ENCODE peak calls at places on chromosomes 4 and X, in seven cellular contexts. One of them, this sample, is unnamed.

GRCh38 chr4:6293661-6294060 is 24.0 kb downstream of the WFS1 start:
- DNase-seq in pancreas: no peak
- DNase-seq in sigmoid colon: no peak
- DNase-seq in foreskin keratinocyte: no peak
- DNase-seq in heart right ventricle: no peak
- DNase-seq in heart left ventricle: no peak
- DNase-seq in cardiac muscle cell: no peak
- DNase-seq in this sample: no peak

GRCh38 chr4:165537028-165537648 is 158.3 kb downstream of the CPE start:
- DNase-seq in heart right ventricle: no peak
- DNase-seq in foreskin keratinocyte: peak; percentile 39
- DNase-seq in sigmoid colon: no peak
- DNase-seq in cardiac muscle cell: peak; percentile 78
- DNase-seq in heart left ventricle: no peak
- DNase-seq in pancreas: no peak
- DNase-seq in this sample: peak; percentile 15

GRCh38 chr4:7186081-7186480 is 6.3 kb upstream of the SORCS2 start:
- DNase-seq in heart left ventricle: no peak
- DNase-seq in cardiac muscle cell: no peak
- DNase-seq in pancreas: peak; percentile 67
- DNase-seq in heart right ventricle: no peak
- DNase-seq in foreskin keratinocyte: no peak
- DNase-seq in sigmoid colon: peak; percentile 50
- DNase-seq in this sample: no peak

GRCh38 chr4:45662996-45663395 is 460.9 kb downstream of the GABRG1 start:
- DNase-seq in sigmoid colon: no peak
- DNase-seq in heart left ventricle: peak; percentile 49
- DNase-seq in foreskin keratinocyte: peak; percentile 72
- DNase-seq in cardiac muscle cell: peak; percentile 82
- DNase-seq in heart right ventricle: peak; percentile 23
- DNase-seq in pancreas: no peak
- DNase-seq in this sample: no peak

GRCh38 chrX:107000013-107000515 is at the start of gene MORC4:
- DNase-seq in sigmoid colon: peak; percentile 91
- DNase-seq in foreskin keratinocyte: peak; percentile 87
- DNase-seq in cardiac muscle cell: peak; percentile 85
- DNase-seq in heart left ventricle: peak; percentile 78
- DNase-seq in pancreas: peak; percentile 88
- DNase-seq in heart right ventricle: peak; percentile 76
- DNase-seq in this sample: peak; percentile 75

GRCh38 chr4:7309636-7310035 is 117.3 kb downstream of the SORCS2 start:
- DNase-seq in heart right ventricle: no peak
- DNase-seq in foreskin keratinocyte: no peak
- DNase-seq in sigmoid colon: no peak
- DNase-seq in heart left ventricle: no peak
- DNase-seq in cardiac muscle cell: no peak
- DNase-seq in pancreas: no peak
- DNase-seq in this sample: no peak

GRCh38 chrX:153457827-153458466 is 12.1 kb upstream of the TREX2 start:
- DNase-seq in heart right ventricle: no peak
- DNase-seq in foreskin keratinocyte: no peak
- DNase-seq in pancreas: no peak
- DNase-seq in cardiac muscle cell: no peak
- DNase-seq in heart left ventricle: no peak
- DNase-seq in sigmoid colon: no peak
- DNase-seq in this sample: no peak

GRCh38 chr4:25923745-25924144 is 9.7 kb downstream of the SMIM20 start:
- DNase-seq in pancreas: no peak
- DNase-seq in heart left ventricle: no peak
- DNase-seq in sigmoid colon: no peak
- DNase-seq in heart right ventricle: no peak
- DNase-seq in cardiac muscle cell: no peak
- DNase-seq in foreskin keratinocyte: no peak
- DNase-seq in this sample: no peak

GRCh38 chr4:47278631-47279030 is 184.9 kb downstream of the COMMD8 start:
- DNase-seq in foreskin keratinocyte: no peak
- DNase-seq in sigmoid colon: no peak
- DNase-seq in heart right ventricle: no peak
- DNase-seq in heart left ventricle: no peak
- DNase-seq in pancreas: no peak
- DNase-seq in cardiac muscle cell: no peak
- DNase-seq in this sample: no peak

GRCh38 chrX:136192839-136193414 is 45.6 kb downstream of the FHL1 start:
- DNase-seq in sigmoid colon: no peak
- DNase-seq in heart left ventricle: no peak
- DNase-seq in pancreas: no peak
- DNase-seq in foreskin keratinocyte: no peak
- DNase-seq in cardiac muscle cell: peak; percentile 50
- DNase-seq in heart right ventricle: no peak
- DNase-seq in this sample: no peak

GRCh38 chrX:1336331-1337143 is at the start of gene IL3RA:
- DNase-seq in heart left ventricle: peak; percentile 61
- DNase-seq in foreskin keratinocyte: no peak
- DNase-seq in heart right ventricle: no peak
- DNase-seq in sigmoid colon: peak; percentile 78
- DNase-seq in cardiac muscle cell: peak; percentile 18
- DNase-seq in pancreas: no peak
- DNase-seq in this sample: no peak

GRCh38 chrX:44747317-44747716 is 96.5 kb upstream of the DUSP21 start:
- DNase-seq in heart right ventricle: no peak
- DNase-seq in heart left ventricle: no peak
- DNase-seq in foreskin keratinocyte: no peak
- DNase-seq in sigmoid colon: no peak
- DNase-seq in cardiac muscle cell: no peak
- DNase-seq in pancreas: no peak
- DNase-seq in this sample: no peak

GRCh38 chr4:118762753-118763477 is 73.0 kb downstream of the SEC24D start:
- DNase-seq in sigmoid colon: no peak
- DNase-seq in heart right ventricle: no peak
- DNase-seq in cardiac muscle cell: peak; percentile 77
- DNase-seq in foreskin keratinocyte: no peak
- DNase-seq in heart left ventricle: no peak
- DNase-seq in pancreas: no peak
- DNase-seq in this sample: no peak

GRCh38 chr4:118762146-118762545 is 73.8 kb downstream of the SEC24D start:
- DNase-seq in heart right ventricle: no peak
- DNase-seq in cardiac muscle cell: no peak
- DNase-seq in foreskin keratinocyte: no peak
- DNase-seq in pancreas: no peak
- DNase-seq in heart left ventricle: no peak
- DNase-seq in sigmoid colon: no peak
- DNase-seq in this sample: no peak

GRCh38 chr4:118760092-118760491 is 74.9 kb downstream of the METTL14 start:
- DNase-seq in heart left ventricle: no peak
- DNase-seq in cardiac muscle cell: no peak
- DNase-seq in foreskin keratinocyte: no peak
- DNase-seq in sigmoid colon: no peak
- DNase-seq in heart right ventricle: no peak
- DNase-seq in pancreas: no peak
- DNase-seq in this sample: no peak

GRCh38 chr4:118760493-118760892 is 75.3 kb downstream of the METTL14 start:
- DNase-seq in heart left ventricle: no peak
- DNase-seq in sigmoid colon: no peak
- DNase-seq in pancreas: no peak
- DNase-seq in heart right ventricle: no peak
- DNase-seq in foreskin keratinocyte: no peak
- DNase-seq in cardiac muscle cell: no peak
- DNase-seq in this sample: no peak

DNA sequence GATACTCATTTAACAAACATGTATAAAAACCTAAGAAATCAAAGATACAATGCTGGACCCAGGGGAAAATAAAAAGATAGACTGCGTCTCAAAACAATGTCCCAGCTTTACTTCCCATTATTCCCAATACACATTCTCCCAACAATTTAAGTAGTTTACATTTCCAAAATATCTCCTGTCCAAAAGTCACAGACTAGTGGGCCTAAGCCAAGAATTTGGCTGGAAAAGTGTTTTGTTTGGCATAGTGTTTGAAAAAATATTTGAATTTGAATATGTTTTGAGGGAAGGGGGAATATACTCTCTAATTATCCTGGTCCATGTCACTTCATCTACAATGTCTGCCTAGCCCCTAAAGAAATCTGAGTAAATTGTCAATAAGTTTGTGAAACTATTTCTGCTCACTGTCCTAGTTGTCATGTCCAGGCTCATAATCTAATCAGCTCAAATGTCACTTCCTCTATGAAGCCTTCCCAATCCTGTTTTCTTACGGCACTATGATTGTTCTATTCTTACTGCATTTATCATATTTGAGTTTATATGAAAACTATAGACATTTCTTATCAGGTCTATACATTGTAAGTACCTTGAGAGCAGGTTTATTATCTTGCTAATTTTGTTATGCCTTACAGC is 74.4 kb downstream of the SEC24D start:
- DNase-seq in foreskin keratinocyte: no peak
- DNase-seq in heart right ventricle: no peak
- DNase-seq in sigmoid colon: no peak
- DNase-seq in cardiac muscle cell: no peak
- DNase-seq in pancreas: no peak
- DNase-seq in heart left ventricle: no peak
- DNase-seq in this sample: no peak
- H3K27ac ChIP-seq in foreskin keratinocyte: no peak overlapping the region
- H3K27ac ChIP-seq in heart right ventricle: peak overlapping the region; percentile 70
- H3K27ac ChIP-seq in sigmoid colon: peak overlapping the region; percentile 88
- H3K27ac ChIP-seq in cardiac muscle cell: no peak overlapping the region
- H3K27ac ChIP-seq in pancreas: no peak overlapping the region
- H3K27ac ChIP-seq in heart left ventricle: peak overlapping the region; percentile 64
- H3K27ac ChIP-seq in this sample: no peak overlapping the region

GRCh38 chr4:153347117-153347516 is 2.6 kb downstream of the MND1 start:
- DNase-seq in heart left ventricle: no peak
- DNase-seq in heart right ventricle: no peak
- DNase-seq in foreskin keratinocyte: no peak
- DNase-seq in cardiac muscle cell: no peak
- DNase-seq in pancreas: no peak
- DNase-seq in sigmoid colon: no peak
- DNase-seq in this sample: no peak
- H3K4me1 ChIP-seq in heart left ventricle: no peaks in the 10 kb centered on the region
- H3K4me1 ChIP-seq in heart right ventricle: no peaks in the 10 kb centered on the region
- H3K4me1 ChIP-seq in foreskin keratinocyte: peaks cover 10% of the 10 kb centered on the region
- H3K4me1 ChIP-seq in cardiac muscle cell: peaks cover 5% of the 10 kb centered on the region
- H3K4me1 ChIP-seq in pancreas: peaks cover 11% of the 10 kb centered on the region
- H3K4me1 ChIP-seq in sigmoid colon: peaks cover 9% of the 10 kb centered on the region
- H3K4me1 ChIP-seq in this sample: peaks cover 51% of the 10 kb centered on the region

GRCh38 chr4:178309890-178310289 is 867.7 kb upstream of the AGA start:
- DNase-seq in cardiac muscle cell: no peak
- DNase-seq in pancreas: no peak
- DNase-seq in heart left ventricle: no peak
- DNase-seq in heart right ventricle: no peak
- DNase-seq in sigmoid colon: no peak
- DNase-seq in foreskin keratinocyte: peak; percentile 8
- DNase-seq in this sample: no peak

GRCh38 chr4:178311992-178312391 is 869.8 kb upstream of the AGA start:
- DNase-seq in heart right ventricle: no peak
- DNase-seq in pancreas: no peak
- DNase-seq in heart left ventricle: no peak
- DNase-seq in cardiac muscle cell: no peak
- DNase-seq in foreskin keratinocyte: no peak
- DNase-seq in sigmoid colon: no peak
- DNase-seq in this sample: no peak

GRCh38 chr4:178306565-178306964 is 864.3 kb upstream of the AGA start:
- DNase-seq in sigmoid colon: no peak
- DNase-seq in foreskin keratinocyte: peak; percentile 66
- DNase-seq in heart right ventricle: no peak
- DNase-seq in heart left ventricle: no peak
- DNase-seq in pancreas: no peak
- DNase-seq in cardiac muscle cell: no peak
- DNase-seq in this sample: no peak
- H3K27ac ChIP-seq in sigmoid colon: no peak overlapping the region
- H3K27ac ChIP-seq in foreskin keratinocyte: no peak overlapping the region
- H3K27ac ChIP-seq in heart right ventricle: no peak overlapping the region
- H3K27ac ChIP-seq in heart left ventricle: no peak overlapping the region
- H3K27ac ChIP-seq in pancreas: no peak overlapping the region
- H3K27ac ChIP-seq in cardiac muscle cell: peak overlapping the region; percentile 33
- H3K27ac ChIP-seq in this sample: no peak overlapping the region

GRCh38 chr4:82782626-82783025 is 16.0 kb downstream of the SCD5 start:
- DNase-seq in sigmoid colon: no peak
- DNase-seq in pancreas: no peak
- DNase-seq in foreskin keratinocyte: peak; percentile 65
- DNase-seq in heart right ventricle: no peak
- DNase-seq in cardiac muscle cell: no peak
- DNase-seq in heart left ventricle: no peak
- DNase-seq in this sample: no peak

GRCh38 chr4:82786004-82786400 is 12.6 kb downstream of the SCD5 start:
- DNase-seq in heart left ventricle: no peak
- DNase-seq in pancreas: no peak
- DNase-seq in cardiac muscle cell: peak; percentile 26
- DNase-seq in foreskin keratinocyte: no peak
- DNase-seq in heart right ventricle: no peak
- DNase-seq in sigmoid colon: no peak
- DNase-seq in this sample: no peak

GRCh38 chr4:82785248-82786003 is 13.2 kb downstream of the SCD5 start:
- DNase-seq in foreskin keratinocyte: peak; percentile 87
- DNase-seq in heart right ventricle: no peak
- DNase-seq in sigmoid colon: no peak
- DNase-seq in pancreas: no peak
- DNase-seq in cardiac muscle cell: peak; percentile 93
- DNase-seq in heart left ventricle: no peak
- DNase-seq in this sample: peak; percentile 82

GRCh38 chr4:82786794-82787193 is 11.8 kb downstream of the SCD5 start:
- DNase-seq in foreskin keratinocyte: no peak
- DNase-seq in sigmoid colon: no peak
- DNase-seq in cardiac muscle cell: no peak
- DNase-seq in pancreas: no peak
- DNase-seq in heart right ventricle: no peak
- DNase-seq in heart left ventricle: no peak
- DNase-seq in this sample: no peak

GRCh38 chr4:82784615-82785247 is 13.9 kb downstream of the SCD5 start:
- DNase-seq in foreskin keratinocyte: no peak
- DNase-seq in pancreas: no peak
- DNase-seq in sigmoid colon: no peak
- DNase-seq in heart left ventricle: no peak
- DNase-seq in heart right ventricle: no peak
- DNase-seq in cardiac muscle cell: peak; percentile 71
- DNase-seq in this sample: peak; percentile 39
- H3K4me1 ChIP-seq in foreskin keratinocyte: peaks cover 19% of the 10 kb centered on the region
- H3K4me1 ChIP-seq in pancreas: peaks cover 27% of the 10 kb centered on the region
- H3K4me1 ChIP-seq in sigmoid colon: peaks cover 49% of the 10 kb centered on the region
- H3K4me1 ChIP-seq in heart left ventricle: peaks cover 9% of the 10 kb centered on the region
- H3K4me1 ChIP-seq in heart right ventricle: peaks cover 4% of the 10 kb centered on the region
- H3K4me1 ChIP-seq in cardiac muscle cell: peaks cover 8% of the 10 kb centered on the region
- H3K4me1 ChIP-seq in this sample: peaks cover 43% of the 10 kb centered on the region

DNA sequence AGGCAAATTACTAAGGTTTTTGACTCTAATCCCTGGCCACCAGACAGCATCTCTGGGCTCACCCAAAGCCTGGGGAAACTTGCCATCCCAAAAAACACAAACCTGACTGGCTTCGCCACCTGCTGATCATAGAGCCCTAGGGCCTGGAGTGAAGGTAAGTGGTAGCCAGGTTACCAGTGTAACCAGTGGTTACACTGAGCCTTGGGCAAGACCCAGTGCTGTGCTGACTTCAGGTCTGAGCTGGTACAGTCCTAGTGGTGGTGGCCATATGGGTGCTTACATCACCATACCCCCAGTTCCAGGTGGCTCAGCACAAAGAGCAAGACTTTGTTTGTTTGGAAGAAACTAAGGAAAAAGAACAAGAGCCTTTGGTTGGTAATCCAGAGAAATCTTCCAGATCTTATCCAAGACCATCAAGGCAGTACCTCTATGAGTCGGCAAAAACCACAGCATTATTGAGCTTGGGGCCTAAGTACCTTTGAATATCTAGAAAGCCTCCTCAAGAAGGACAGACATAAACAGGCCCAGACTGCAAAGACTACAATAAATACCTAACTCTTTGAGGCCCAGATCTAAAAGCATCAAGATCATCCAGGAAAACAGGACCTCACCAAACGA is 13.7 kb downstream of the MED14 start:
- DNase-seq in pancreas: no peak
- DNase-seq in heart left ventricle: no peak
- DNase-seq in sigmoid colon: no peak
- DNase-seq in foreskin keratinocyte: peak; percentile 30
- DNase-seq in heart right ventricle: no peak
- DNase-seq in cardiac muscle cell: no peak
- DNase-seq in this sample: no peak
- H3K27ac ChIP-seq in pancreas: no peak overlapping the region
- H3K27ac ChIP-seq in heart left ventricle: no peak overlapping the region
- H3K27ac ChIP-seq in sigmoid colon: no peak overlapping the region
- H3K27ac ChIP-seq in foreskin keratinocyte: no peak overlapping the region
- H3K27ac ChIP-seq in heart right ventricle: no peak overlapping the region
- H3K27ac ChIP-seq in cardiac muscle cell: no peak overlapping the region
- H3K27ac ChIP-seq in this sample: no peak overlapping the region

This sample was measured in SJSA1.